ENCODE peak calls at places on chromosomes 13 and 19, in ten cellular contexts. M is sigmoid colon; V is Panc1; I is psoas muscle; P is heart left ventricle; T is body of pancreas; C is left ventricle myocardium inferior; Z is CD4-positive, alpha-beta memory T cell; G is breast epithelium; B is ascending aorta. U is an unnamed sample.
A peak's percentile ranks its signal among the peaks of the same experiment; 100 is the strongest.

GRCh38 chr13:90613076-90613795 is 734.3 kb upstream of the MIR17HG start:
- DNase-seq in T (no peak), V (no peak), G (no peak), M (no peak), P (no peak), C (no peak), Z (no peak), B (no peak), I (no peak), U (no peak)

GRCh38 chr13:96285729-96286128 is 195.8 kb downstream of the HS6ST3 start:
- DNase-seq in C (no peak), T (no peak), Z (no peak), V (no peak), M (no peak), B (no peak), G (no peak), P (no peak), I (no peak), U (no peak)

GRCh38 chr13:41452462-41452861 is 4.9 kb upstream of the RGCC start:
- DNase-seq in I (no peak), M (no peak), V (no peak), P (no peak), Z (no peak), C (no peak), B (no peak), T (no peak), G (no peak), U (no peak)

GRCh38 chr19:2227415-2228156 is 8.5 kb downstream of the PLEKHJ1 start:
- DNase-seq in B (no peak), I (no peak), C (no peak), G (no peak), P (no peak), M (no peak), V (no peak), T (no peak), Z (no peak), U (no peak)

GRCh38 chr19:9597027-9597426 is 12.7 kb upstream of the ZNF121 start:
- DNase-seq in T (no peak), C (no peak), M (no peak), B (no peak), I (no peak), P (no peak), Z (no peak), V (peak; percentile 63), G (no peak), U (no peak)

GRCh38 chr19:53965091-53965490 is 2.4 kb downstream of the CACNG8 start:
- DNase-seq in G (no peak), Z (no peak), V (no peak), B (no peak), P (no peak), M (no peak), T (no peak), C (no peak), I (no peak), U (no peak)

GRCh38 chr19:50551713-50552187 is 16.5 kb downstream of the LRRC4B start:
- DNase-seq in C (no peak), V (no peak), M (no peak), B (no peak), T (no peak), Z (no peak), P (no peak), G (no peak), I (no peak), U (no peak)

GRCh38 chr13:27374650-27375049 is 49.8 kb upstream of the GTF3A start:
- DNase-seq in M (peak; percentile 78), G (no peak), I (peak; percentile 31), V (no peak), T (peak; percentile 86), P (no peak), C (peak; percentile 30), B (peak; percentile 85), Z (peak; percentile 49), U (peak; percentile 62)

GRCh38 chr13:68944272-68944671 is 1163.4 kb upstream of the ATXN8OS start:
- DNase-seq in M (no peak), P (no peak), T (no peak), Z (no peak), I (no peak), B (no peak), G (no peak), C (no peak), V (no peak), U (no peak)

GRCh38 chr13:72850959-72851677 is 69.2 kb downstream of the PIBF1 start:
- DNase-seq in V (no peak), I (no peak), C (no peak), B (no peak), T (no peak), P (peak; percentile 29), Z (no peak), G (no peak), M (peak; percentile 57), U (no peak)

GRCh38 chr19:46622118-46622446 is 2.8 kb downstream of the PTGIR start:
- DNase-seq in Z (no peak), M (no peak), V (no peak), P (no peak), C (no peak), B (no peak), I (peak; percentile 7), G (no peak), T (no peak), U (no peak)
- H3K4me3 ChIP-seq in Z (no peak overlapping the region), M (no peak overlapping the region), V (no peak overlapping the region), P (peak overlapping the region; percentile 20), C (peak overlapping the region; percentile 55), B (peak overlapping the region; percentile 47), I (peak overlapping the region; percentile 36), G (no peak overlapping the region), T (no peak overlapping the region), U (peak overlapping the region; percentile 46)

DNA sequence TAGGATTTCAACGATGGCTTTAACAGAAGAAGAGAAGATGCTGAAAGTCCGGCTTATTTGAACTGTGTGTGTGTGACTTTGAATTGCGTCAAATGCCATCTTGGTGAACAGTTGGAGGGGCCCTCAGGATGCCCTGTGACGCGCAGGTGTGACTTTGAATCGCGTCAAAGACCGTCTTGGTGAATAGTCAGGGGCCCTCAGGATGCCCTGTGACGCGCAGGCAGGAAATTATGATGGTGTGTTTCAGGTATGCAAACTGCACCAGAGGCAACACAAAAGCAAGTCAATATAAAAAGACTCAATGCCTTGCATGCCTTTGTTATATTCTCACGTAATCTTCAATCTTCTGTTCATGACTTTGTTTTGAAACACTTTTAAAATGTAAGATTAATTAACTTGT is 29.2 kb downstream of the ATP11A start:
- DNase-seq in V (no peak), C (no peak), Z (no peak), M (peak; percentile 24), I (no peak), B (no peak), P (no peak), G (no peak), T (no peak), U (no peak)
- H3K4me1 ChIP-seq in V (peaks cover 57% of the 10 kb centered on the region), C (peaks cover 45% of the 10 kb centered on the region), Z (no peaks in the 10 kb centered on the region), M (no peaks in the 10 kb centered on the region), I (peaks cover 8% of the 10 kb centered on the region), B (peaks cover 9% of the 10 kb centered on the region), P (peaks cover 23% of the 10 kb centered on the region), G (no peaks in the 10 kb centered on the region), T (peaks cover 38% of the 10 kb centered on the region), U (peaks cover 20% of the 10 kb centered on the region)

DNA sequence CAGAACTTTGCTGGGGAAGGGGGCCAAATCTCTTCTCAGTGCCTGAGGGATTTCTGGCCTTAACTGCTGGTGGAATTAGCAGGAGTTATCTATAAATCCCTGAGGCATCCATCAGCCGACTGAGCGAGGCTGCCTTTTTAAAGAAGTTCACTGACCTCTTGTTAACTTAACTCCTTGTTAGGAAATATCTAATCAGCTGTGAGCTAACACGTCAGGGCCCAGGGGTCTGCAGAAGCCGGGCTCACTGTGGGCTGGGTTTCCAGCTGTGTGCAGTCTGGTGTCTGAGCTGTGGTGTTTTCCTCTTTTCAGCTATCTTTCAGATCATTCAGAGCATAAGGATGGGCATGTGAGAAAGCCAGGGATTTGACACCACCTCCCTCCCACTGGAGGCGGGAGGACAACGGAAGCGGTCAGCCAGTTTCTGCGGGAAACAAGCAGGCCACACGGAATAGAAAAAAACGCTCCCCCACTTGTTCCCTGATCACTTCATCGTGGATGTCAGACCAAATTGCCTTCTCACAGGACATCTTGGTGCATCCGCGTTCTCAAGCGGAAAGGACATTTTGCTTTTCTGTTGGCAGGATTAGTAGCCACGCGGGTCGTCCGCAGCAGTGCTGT is 23.4 kb downstream of the SERP2 start:
- DNase-seq in P (no peak), G (no peak), V (no peak), I (no peak), M (peak; percentile 61), Z (no peak), C (peak; percentile 48), T (no peak), B (peak; percentile 59), U (peak; percentile 51)
- H3K4me3 ChIP-seq in P (no peak overlapping the region), G (no peak overlapping the region), V (no peak overlapping the region), I (peak overlapping the region; percentile 38), M (no peak overlapping the region), Z (no peak overlapping the region), C (peak overlapping the region; percentile 20), T (no peak overlapping the region), B (no peak overlapping the region), U (no peak overlapping the region)

DNA sequence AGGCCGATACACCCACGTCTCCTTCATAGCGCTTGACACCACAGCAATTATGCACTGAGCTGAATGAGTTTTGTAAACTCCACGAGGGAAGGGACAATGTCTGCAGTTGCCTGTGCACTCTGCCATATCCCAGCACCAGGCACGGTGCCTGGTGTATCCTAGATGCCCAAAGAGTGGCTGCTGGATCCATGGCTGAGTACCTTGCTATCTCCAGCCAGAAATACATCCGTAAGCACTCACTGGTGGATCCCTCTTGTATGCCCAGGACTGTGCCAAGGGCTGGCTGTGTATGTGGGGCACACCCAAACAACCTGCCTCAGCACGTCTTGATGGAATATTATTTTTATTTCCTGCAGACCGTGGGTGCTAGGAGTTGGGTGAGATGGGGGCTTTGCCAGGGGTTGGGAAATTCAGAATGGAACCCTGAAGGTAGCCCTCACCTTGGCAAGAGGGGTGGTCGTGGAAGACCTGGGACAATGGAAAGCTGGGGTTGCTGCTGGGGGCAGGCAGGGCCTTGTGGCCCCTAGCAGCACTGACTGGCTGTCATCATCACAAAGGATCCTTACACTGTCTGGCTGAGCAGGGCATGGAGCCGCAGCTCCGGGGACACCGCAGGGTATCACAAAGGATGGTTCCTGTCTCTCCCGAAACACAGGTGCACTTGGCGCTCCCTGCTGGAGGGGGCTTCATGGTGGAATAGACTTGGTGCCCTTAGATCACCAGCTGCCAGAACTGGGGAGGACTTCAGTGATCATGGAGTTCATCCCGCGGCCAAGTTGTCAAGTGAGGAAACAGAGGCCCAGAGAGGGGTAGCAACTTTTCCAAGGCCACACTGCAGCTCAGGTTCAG is 131.3 kb downstream of the URI1 start:
- DNase-seq in G (peak; percentile 33), Z (no peak), V (no peak), C (no peak), T (no peak), M (peak; percentile 55), P (peak; percentile 19), I (no peak), B (peak; percentile 54), U (no peak)
- H3K4me1 ChIP-seq in G (no peaks in the 10 kb centered on the region), Z (no peaks in the 10 kb centered on the region), V (no peaks in the 10 kb centered on the region), C (peaks cover 11% of the 10 kb centered on the region), T (no peaks in the 10 kb centered on the region), M (no peaks in the 10 kb centered on the region), P (no peaks in the 10 kb centered on the region), I (no peaks in the 10 kb centered on the region), B (no peaks in the 10 kb centered on the region), U (peaks cover 6% of the 10 kb centered on the region)

U was measured in heart right ventricle.